ENCODE peak calls at places on chromosomes 1 and 21, in eight cellular contexts. U, N, S, E, M, J, X and W are unnamed samples.

GRCh38 chr1:215665212-215665611 is 98.1 kb downstream of the KCTD3 start:
- DNase-seq in U (peak; percentile 36), N (no peak), S (no peak), E (no peak), M (no peak), J (no peak), X (no peak), W (peak; percentile 7)

GRCh38 chr1:212147581-212148033 is 112.1 kb downstream of the DTL start:
- DNase-seq in U (no peak), N (no peak), S (peak; percentile 86), E (no peak), M (no peak), J (no peak), X (no peak), W (no peak)

GRCh38 chr1:11653616-11654570 is at the start of gene FBXO2:
- DNase-seq in U (no peak), N (peak; percentile 54), S (peak; percentile 65), E (no peak), M (no peak), J (no peak), X (no peak), W (no peak)

GRCh38 chr1:2586154-2587070 is at the start of gene PRXL2B:
- DNase-seq in U (peak; percentile 99), N (peak; percentile 100), S (peak; percentile 100), E (peak; percentile 90), M (peak; percentile 97), J (peak; percentile 99), X (peak; percentile 95), W (peak; percentile 99)

GRCh38 chr1:177567393-177567792 is 396.6 kb downstream of the BRINP2 start:
- DNase-seq in U (peak; percentile 21), N (peak; percentile 9), S (no peak), E (no peak), M (no peak), J (peak; percentile 16), X (no peak), W (peak; percentile 14)

GRCh38 chr1:242828199-242828598 is 303.7 kb upstream of the PLD5 start:
- DNase-seq in U (no peak), N (no peak), S (no peak), E (no peak), M (no peak), J (no peak), X (no peak), W (no peak)

GRCh38 chr1:209873067-209873810 is 45.5 kb downstream of the UTP25 start:
- DNase-seq in U (peak; percentile 78), N (no peak), S (no peak), E (no peak), M (no peak), J (no peak), X (no peak), W (no peak)

GRCh38 chr1:171486048-171486519 is 754 bp downstream of the PRRC2C start:
- DNase-seq in U (peak; percentile 71), N (peak; percentile 44), S (no peak), E (peak; percentile 31), M (no peak), J (no peak), X (peak; percentile 85), W (peak; percentile 76)

GRCh38 chr21:42337830-42338729 is 12.7 kb downstream of the TFF2 start:
- DNase-seq in U (peak; percentile 61), N (peak; percentile 38), S (peak; percentile 86), E (peak; percentile 1), M (peak; percentile 47), J (peak; percentile 70), X (peak; percentile 73), W (peak; percentile 19)

GRCh38 chr1:203290261-203291089 is 14.8 kb upstream of the BTG2 start:
- DNase-seq in U (peak; percentile 81), N (peak; percentile 38), S (peak; percentile 97), E (no peak), M (peak; percentile 77), J (peak; percentile 63), X (peak; percentile 96), W (peak; percentile 65)

GRCh38 chr1:15525043-15525958 is 1.3 kb upstream of the CASP9 start:
- DNase-seq in U (no peak), N (no peak), S (peak; percentile 99), E (peak; percentile 68), M (no peak), J (no peak), X (no peak), W (peak; percentile 10)

GRCh38 chr1:25695991-25696330 is 79.4 kb downstream of the MAN1C1 start:
- DNase-seq in U (peak; percentile 95), N (peak; percentile 77), S (no peak), E (peak; percentile 78), M (no peak), J (no peak), X (no peak), W (peak; percentile 91)

GRCh38 chr21:33402011-33402979 is 918 bp upstream of the IFNGR2 start:
- DNase-seq in U (peak; percentile 86), N (peak; percentile 58), S (peak; percentile 82), E (peak; percentile 74), M (peak; percentile 56), J (peak; percentile 20), X (no peak), W (peak; percentile 72)

GRCh38 chr1:3981261-3981660 is 81.2 kb upstream of the C1orf174 start:
- DNase-seq in U (no peak), N (no peak), S (no peak), E (no peak), M (no peak), J (no peak), X (no peak), W (no peak)

GRCh38 chr1:110524311-110525249 is 5.6 kb upstream of the KCNA10 start:
- DNase-seq in U (peak; percentile 59), N (peak; percentile 34), S (no peak), E (no peak), M (peak; percentile 53), J (peak; percentile 73), X (peak; percentile 26), W (peak; percentile 30)

GRCh38 chr1:95226781-95227660 is 7.0 kb upstream of the RWDD3 start:
- DNase-seq in U (peak; percentile 34), N (no peak), S (no peak), E (no peak), M (no peak), J (no peak), X (no peak), W (no peak)

GRCh38 chr1:195933816-195934215 is 674.4 kb downstream of the KCNT2 start:
- DNase-seq in U (no peak), N (no peak), S (no peak), E (no peak), M (no peak), J (no peak), X (no peak), W (no peak)

GRCh38 chr21:16912075-16912474 is 600.8 kb upstream of the CXADR start:
- DNase-seq in U (peak; percentile 45), N (peak; percentile 50), S (no peak), E (peak; percentile 36), M (no peak), J (no peak), X (no peak), W (peak; percentile 52)

GRCh38 chr1:116243673-116244101 is 129.4 kb upstream of the ATP1A1 start:
- DNase-seq in U (no peak), N (no peak), S (peak; percentile 66), E (no peak), M (no peak), J (no peak), X (no peak), W (no peak)

GRCh38 chr1:228314658-228315483 is 91.8 kb downstream of the TRIM11 start:
- DNase-seq in U (no peak), N (no peak), S (peak; percentile 36), E (no peak), M (no peak), J (no peak), X (no peak), W (no peak)

GRCh38 chr1:33055210-33055991 is 18.7 kb upstream of the AK2 start:
- DNase-seq in U (peak; percentile 94), N (peak; percentile 74), S (peak; percentile 80), E (no peak), M (peak; percentile 31), J (peak; percentile 67), X (no peak), W (peak; percentile 91)

GRCh38 chr1:9426291-9426711 is 113.0 kb upstream of the SLC25A33 start:
- DNase-seq in U (no peak), N (no peak), S (no peak), E (no peak), M (peak; percentile 71), J (peak; percentile 46), X (peak; percentile 75), W (no peak)

GRCh38 chr1:233386336-233386735 is 58.8 kb downstream of the MAP3K21 start:
- DNase-seq in U (peak; percentile 18), N (no peak), S (no peak), E (no peak), M (no peak), J (no peak), X (no peak), W (no peak)

GRCh38 chr1:54581621-54582035 is 33.6 kb downstream of the ACOT11 start:
- DNase-seq in U (peak; percentile 84), N (peak; percentile 99), S (peak; percentile 94), E (peak; percentile 81), M (no peak), J (no peak), X (no peak), W (peak; percentile 90)